ENCODE peak calls at places on chromosome 21, in six cellular contexts. H, O, L, S, P and J are unnamed samples.

GRCh38 chr21:42406201-42406601 is 2.5 kb downstream of the UBASH3A start:
- DNase-seq in S (no peak), L (no peak), H (peak; percentile 84), O (no peak), P (no peak), J (no peak)

GRCh38 chr21:17777321-17777720 is 41.8 kb downstream of the C21orf91 start:
- DNase-seq in S (no peak), L (no peak), O (no peak), P (no peak), H (no peak), J (no peak)

GRCh38 chr21:18164933-18165332 is 79.7 kb upstream of the CHODL start:
- DNase-seq in L (no peak), S (no peak), P (peak; percentile 4), H (no peak), O (no peak), J (no peak)

GRCh38 chr21:16323586-16323985 is 593.8 kb downstream of the USP25 start:
- DNase-seq in P (no peak), L (peak; percentile 32), H (no peak), S (no peak), O (peak; percentile 56), J (no peak)

GRCh38 chr21:45108808-45109800 is 34.7 kb downstream of the ADARB1 start:
- DNase-seq in S (no peak), P (no peak), O (no peak), L (no peak), H (peak; percentile 56), J (no peak)

GRCh38 chr21:25791321-25791720 is 56.5 kb downstream of the GABPA start:
- DNase-seq in H (no peak), O (peak; percentile 5), L (no peak), P (no peak), S (no peak), J (no peak)

GRCh38 chr21:20302084-20302483 is 696.1 kb upstream of the NCAM2 start:
- DNase-seq in O (no peak), L (no peak), P (no peak), H (no peak), S (no peak), J (no peak)

GRCh38 chr21:38343691-38344090 is 86.9 kb downstream of the KCNJ15 start:
- DNase-seq in L (peak; percentile 35), O (peak; percentile 17), H (no peak), S (no peak), P (no peak), J (no peak)

GRCh38 chr21:36756527-36756926 is 57.6 kb downstream of the SIM2 start:
- DNase-seq in H (no peak), S (no peak), L (peak; percentile 25), O (peak; percentile 46), P (no peak), J (no peak)

GRCh38 chr21:15966216-15966615 is 236.4 kb downstream of the USP25 start:
- DNase-seq in L (no peak), S (no peak), H (no peak), P (no peak), O (no peak), J (no peak)

GRCh38 chr21:34526618-34527290 is 14.7 kb upstream of the KCNE1 start:
- DNase-seq in S (no peak), L (peak; percentile 99), H (peak; percentile 70), O (peak; percentile 100), P (peak; percentile 66), J (peak; percentile 90)

GRCh38 chr21:30168086-30168485 is 1.5 kb upstream of the CLDN17 start:
- DNase-seq in L (no peak), O (no peak), H (no peak), S (no peak), P (no peak), J (no peak)

GRCh38 chr21:17089121-17089520 is 423.7 kb upstream of the CXADR start:
- DNase-seq in S (no peak), O (no peak), P (no peak), H (no peak), L (no peak), J (no peak)

GRCh38 chr21:32297449-32297848 is 1.2 kb upstream of the MRAP start:
- DNase-seq in L (no peak), O (no peak), H (no peak), P (no peak), S (no peak), J (no peak)

GRCh38 chr21:23968722-23969647 is 1638.3 kb downstream of the MRPL39 start:
- DNase-seq in S (peak; percentile 23), O (peak; percentile 17), H (peak; percentile 88), P (peak; percentile 41), L (no peak), J (no peak)

GRCh38 chr21:14273736-14274538 is 58.0 kb downstream of the RBM11 start:
- DNase-seq in H (no peak), L (no peak), S (no peak), P (no peak), O (peak; percentile 1), J (no peak)

GRCh38 chr21:37369307-37369854 is 2.8 kb downstream of the DYRK1A start:
- DNase-seq in L (no peak), P (no peak), O (no peak), S (no peak), H (no peak), J (no peak)

GRCh38 chr21:33286600-33287456 is 20.7 kb downstream of the IL10RB start:
- DNase-seq in O (peak; percentile 82), P (no peak), S (no peak), H (no peak), L (peak; percentile 33), J (peak; percentile 66)

GRCh38 chr21:20451051-20451450 is 547.2 kb upstream of the NCAM2 start:
- DNase-seq in H (no peak), S (no peak), O (peak; percentile 21), L (no peak), P (no peak), J (no peak)

GRCh38 chr21:41685511-41686149 is 81.2 kb downstream of the RIPK4 start:
- DNase-seq in L (no peak), O (no peak), P (no peak), H (no peak), S (no peak), J (no peak)

GRCh38 chr21:42556960-42557359 is 43.3 kb downstream of the SLC37A1 start:
- DNase-seq in O (peak; percentile 28), H (no peak), P (no peak), L (no peak), S (no peak), J (no peak)

GRCh38 chr21:45383615-45384201 is 21.3 kb upstream of the COL18A1 start:
- DNase-seq in P (no peak), O (no peak), L (no peak), S (no peak), H (no peak), J (no peak)

GRCh38 chr21:39452207-39452964 is 616 bp downstream of the SH3BGR start:
- DNase-seq in H (no peak), S (no peak), O (peak; percentile 17), L (peak; percentile 32), P (no peak), J (peak; percentile 39)

GRCh38 chr21:40049959-40050290 is 182.7 kb downstream of the PCP4 start:
- DNase-seq in H (no peak), L (no peak), P (no peak), O (no peak), S (no peak), J (no peak)

GRCh38 chr21:41612674-41613250 is 104.8 kb upstream of the TMPRSS2 start:
- DNase-seq in S (no peak), L (peak; percentile 93), P (peak; percentile 65), H (peak; percentile 41), O (peak; percentile 79), J (peak; percentile 94)

GRCh38 chr21:16532841-16533240 is 803.1 kb downstream of the USP25 start:
- DNase-seq in L (peak; percentile 33), H (no peak), S (no peak), P (no peak), O (peak; percentile 60), J (peak; percentile 24)

GRCh38 chr21:42997053-42997452 is 22.7 kb downstream of the PKNOX1 start:
- DNase-seq in L (peak; percentile 92), H (no peak), S (no peak), P (no peak), O (peak; percentile 99), J (peak; percentile 90)

GRCh38 chr21:17793675-17794123 is 25.5 kb downstream of the C21orf91 start:
- DNase-seq in L (peak; percentile 48), P (no peak), S (no peak), O (peak; percentile 59), H (no peak), J (peak; percentile 36)

GRCh38 chr21:15252437-15252836 is 187.6 kb upstream of the NRIP1 start:
- DNase-seq in H (no peak), P (no peak), S (no peak), L (no peak), O (no peak), J (no peak)

GRCh38 chr21:33890187-33890586 is 25.4 kb downstream of the ATP5PO start:
- DNase-seq in L (no peak), S (no peak), O (no peak), P (no peak), H (no peak), J (no peak)

GRCh38 chr21:34807881-34808568 is 139.2 kb downstream of the CLIC6 start:
- DNase-seq in O (peak; percentile 96), L (peak; percentile 95), S (peak; percentile 2), P (no peak), H (peak; percentile 87), J (peak; percentile 85)

GRCh38 chr21:46544824-46545223 is 60.1 kb downstream of the S100B start:
- DNase-seq in P (no peak), L (no peak), H (no peak), O (no peak), S (no peak), J (no peak)